ENCODE peak calls at places on chromosomes 1 and 21, in eight cellular contexts. X is nephron progenitor cell; H is endothelial cell; T is activated T-helper 9 cell treated with anti-CD3 and anti-CD28 coated beads, Interleukin-2, amount 50 U/mL, for 16 hours; O is left ventricle myocardium inferior; A is NCI-H1436; C is hippocampal formation; U is CD4-positive, alpha-beta T cell. L is an unnamed sample.

GRCh38 chr1:46538147-46538546 is 13.3 kb downstream of the KNCN start:
- DNase-seq in X (no peak), H (no peak), T (no peak), O (no peak), A (no peak), C (no peak), U (no peak), L (no peak)

GRCh38 chr1:94270801-94271203 is 33.4 kb upstream of the ARHGAP29 start:
- DNase-seq in X (no peak), H (no peak), T (no peak), O (no peak), A (no peak), C (no peak), U (no peak), L (no peak)

GRCh38 chr1:180261030-180261429 is 31.0 kb downstream of the LHX4 start:
- DNase-seq in X (no peak), H (no peak), T (no peak), O (no peak), A (no peak), C (no peak), U (no peak), L (no peak)

GRCh38 chr1:19477284-19478240 is 7.8 kb downstream of the CAPZB start:
- DNase-seq in X (no peak), H (no peak), T (no peak), O (no peak), A (no peak), C (peak), U (no peak), L (no peak)

GRCh38 chr21:33655591-33656221 is 13.4 kb downstream of the ITSN1 start:
- DNase-seq in X (no peak), H (no peak), T (no peak), O (no peak), A (no peak), C (no peak), U (no peak), L (no peak)

GRCh38 chr1:1173793-1174415 is at the start of gene TTLL10:
- DNase-seq in X (peak), H (peak), T (no peak), O (peak), A (no peak), C (no peak), U (peak), L (no peak)

GRCh38 chr1:96538001-96538649 is 183.5 kb upstream of the PTBP2 start:
- DNase-seq in X (no peak), H (peak), T (no peak), O (no peak), A (no peak), C (peak), U (no peak), L (no peak)

GRCh38 chr1:32073387-32074229 is 869 bp downstream of the TMEM39B start:
- DNase-seq in X (no peak), H (no peak), T (no peak), O (no peak), A (no peak), C (no peak), U (no peak), L (peak)

GRCh38 chr1:8462298-8462946 is 144.5 kb downstream of the SLC45A1 start:
- DNase-seq in X (no peak), H (no peak), T (no peak), O (no peak), A (no peak), C (no peak), U (no peak), L (no peak)

GRCh38 chr1:110347182-110347893 is 8.2 kb downstream of the RBM15 start:
- DNase-seq in X (peak), H (no peak), T (no peak), O (no peak), A (no peak), C (no peak), U (no peak), L (no peak)

GRCh38 chr1:62962794-62963776 is 179.2 kb downstream of the ATG4C start:
- DNase-seq in X (peak), H (peak), T (no peak), O (no peak), A (peak), C (peak), U (no peak), L (peak)

GRCh38 chr1:179080866-179081695 is 789 bp upstream of the TOR3A start:
- DNase-seq in X (no peak), H (peak), T (peak), O (no peak), A (no peak), C (peak), U (peak), L (no peak)

L was measured in NCI-H748 treated with DMSO at 0.1 percent for 48 hours.